ENCODE peak calls at places on chromosomes 11 and 22, in six cellular contexts. One of them, this sample, is unnamed.

GRCh38 chr11:112518371-112518770 is 257.7 kb upstream of the PLET1 start:
- DNase-seq in GM23338: no peak
- DNase-seq in neural progenitor cell: no peak
- DNase-seq in fibroblast of lung: no peak
- DNase-seq in endothelial cell of umbilical vein: no peak
- DNase-seq in K562: no peak
- DNase-seq in this sample: no peak

GRCh38 chr11:117833401-117833891 is 8.9 kb upstream of the FXYD2 start:
- DNase-seq in GM23338: no peak
- DNase-seq in neural progenitor cell: no peak
- DNase-seq in fibroblast of lung: no peak
- DNase-seq in endothelial cell of umbilical vein: no peak
- DNase-seq in K562: no peak
- DNase-seq in this sample: no peak

GRCh38 chr11:29518389-29519174 is 498.2 kb downstream of the KCNA4 start:
- DNase-seq in GM23338: peak; percentile 67
- DNase-seq in neural progenitor cell: peak; percentile 4
- DNase-seq in fibroblast of lung: no peak
- DNase-seq in endothelial cell of umbilical vein: no peak
- DNase-seq in K562: no peak
- DNase-seq in this sample: peak; percentile 86

GRCh38 chr22:47598864-47599263 is 836.4 kb downstream of the TBC1D22A start:
- DNase-seq in GM23338: no peak
- DNase-seq in neural progenitor cell: no peak
- DNase-seq in fibroblast of lung: no peak
- DNase-seq in endothelial cell of umbilical vein: no peak
- DNase-seq in K562: no peak
- DNase-seq in this sample: no peak

GRCh38 chr11:85685131-85685819 is 720 bp downstream of the CCDC89 start:
- DNase-seq in GM23338: no peak
- DNase-seq in neural progenitor cell: no peak
- DNase-seq in fibroblast of lung: peak; percentile 82
- DNase-seq in endothelial cell of umbilical vein: no peak
- DNase-seq in K562: no peak
- DNase-seq in this sample: no peak

GRCh38 chr11:106939157-106939556 is 79.1 kb downstream of the GUCY1A2 start:
- DNase-seq in GM23338: no peak
- DNase-seq in neural progenitor cell: no peak
- DNase-seq in fibroblast of lung: no peak
- DNase-seq in endothelial cell of umbilical vein: no peak
- DNase-seq in K562: no peak
- DNase-seq in this sample: no peak

GRCh38 chr22:19036229-19036522 is 86.0 kb downstream of the DGCR2 start:
- DNase-seq in GM23338: no peak
- DNase-seq in neural progenitor cell: no peak
- DNase-seq in fibroblast of lung: no peak
- DNase-seq in endothelial cell of umbilical vein: no peak
- DNase-seq in K562: no peak
- DNase-seq in this sample: no peak

GRCh38 chr11:107751082-107751481 is 39.2 kb upstream of the SLN start:
- DNase-seq in GM23338: no peak
- DNase-seq in neural progenitor cell: no peak
- DNase-seq in fibroblast of lung: no peak
- DNase-seq in endothelial cell of umbilical vein: no peak
- DNase-seq in K562: no peak
- DNase-seq in this sample: no peak

GRCh38 chr11:67429722-67430121 is 1.4 kb downstream of the RPS6KB2 start:
- DNase-seq in GM23338: no peak
- DNase-seq in neural progenitor cell: no peak
- DNase-seq in fibroblast of lung: no peak
- DNase-seq in endothelial cell of umbilical vein: no peak
- DNase-seq in K562: no peak
- DNase-seq in this sample: no peak

GRCh38 chr22:21816787-21817496 is 50.5 kb downstream of the MAPK1 start:
- DNase-seq in GM23338: no peak
- DNase-seq in neural progenitor cell: no peak
- DNase-seq in fibroblast of lung: peak; percentile 92
- DNase-seq in endothelial cell of umbilical vein: peak; percentile 95
- DNase-seq in K562: peak; percentile 72
- DNase-seq in this sample: peak; percentile 83

GRCh38 chr11:89612111-89612510 is 98.0 kb upstream of the TRIM77 start:
- DNase-seq in GM23338: no peak
- DNase-seq in neural progenitor cell: no peak
- DNase-seq in fibroblast of lung: no peak
- DNase-seq in endothelial cell of umbilical vein: no peak
- DNase-seq in K562: no peak
- DNase-seq in this sample: peak; percentile 59

GRCh38 chr11:77019976-77020591 is 14.1 kb upstream of the B3GNT6 start:
- DNase-seq in GM23338: no peak
- DNase-seq in neural progenitor cell: no peak
- DNase-seq in fibroblast of lung: peak; percentile 16
- DNase-seq in endothelial cell of umbilical vein: peak; percentile 77
- DNase-seq in K562: no peak
- DNase-seq in this sample: no peak

GRCh38 chr11:46991391-46991790 is 54.8 kb downstream of the CSTPP1 start:
- DNase-seq in GM23338: no peak
- DNase-seq in neural progenitor cell: peak; percentile 17
- DNase-seq in fibroblast of lung: no peak
- DNase-seq in endothelial cell of umbilical vein: no peak
- DNase-seq in K562: no peak
- DNase-seq in this sample: no peak

GRCh38 chr11:119759324-119759723 is 30.3 kb upstream of the NECTIN1 start:
- DNase-seq in GM23338: no peak
- DNase-seq in neural progenitor cell: no peak
- DNase-seq in fibroblast of lung: peak; percentile 43
- DNase-seq in endothelial cell of umbilical vein: no peak
- DNase-seq in K562: peak; percentile 59
- DNase-seq in this sample: no peak

GRCh38 chr11:130769782-130770565 is 146.3 kb downstream of the SNX19 start:
- DNase-seq in GM23338: no peak
- DNase-seq in neural progenitor cell: peak; percentile 38
- DNase-seq in fibroblast of lung: no peak
- DNase-seq in endothelial cell of umbilical vein: no peak
- DNase-seq in K562: no peak
- DNase-seq in this sample: no peak

GRCh38 chr22:47601666-47602065 is 839.2 kb downstream of the TBC1D22A start:
- DNase-seq in GM23338: no peak
- DNase-seq in neural progenitor cell: no peak
- DNase-seq in fibroblast of lung: no peak
- DNase-seq in endothelial cell of umbilical vein: no peak
- DNase-seq in K562: no peak
- DNase-seq in this sample: no peak

GRCh38 chr11:92556435-92556834 is 331.8 kb downstream of the FAT3 start:
- DNase-seq in GM23338: peak; percentile 55
- DNase-seq in neural progenitor cell: peak; percentile 44
- DNase-seq in fibroblast of lung: peak; percentile 55
- DNase-seq in endothelial cell of umbilical vein: no peak
- DNase-seq in K562: no peak
- DNase-seq in this sample: peak; percentile 48

GRCh38 chr11:122642971-122643370 is 12.6 kb upstream of the UBASH3B start:
- DNase-seq in GM23338: no peak
- DNase-seq in neural progenitor cell: no peak
- DNase-seq in fibroblast of lung: no peak
- DNase-seq in endothelial cell of umbilical vein: no peak
- DNase-seq in K562: no peak
- DNase-seq in this sample: no peak

GRCh38 chr22:47270463-47271135 is 508.1 kb downstream of the TBC1D22A start:
- DNase-seq in GM23338: no peak
- DNase-seq in neural progenitor cell: no peak
- DNase-seq in fibroblast of lung: no peak
- DNase-seq in endothelial cell of umbilical vein: no peak
- DNase-seq in K562: peak; percentile 9
- DNase-seq in this sample: peak; percentile 47

GRCh38 chr11:5712507-5712906 is 22.9 kb downstream of the TRIM22 start:
- DNase-seq in GM23338: peak; percentile 31
- DNase-seq in neural progenitor cell: no peak
- DNase-seq in fibroblast of lung: peak; percentile 21
- DNase-seq in endothelial cell of umbilical vein: peak; percentile 28
- DNase-seq in K562: peak; percentile 17
- DNase-seq in this sample: peak; percentile 73

GRCh38 chr22:23274891-23275694 is 94.8 kb downstream of the BCR start:
- DNase-seq in GM23338: no peak
- DNase-seq in neural progenitor cell: no peak
- DNase-seq in fibroblast of lung: no peak
- DNase-seq in endothelial cell of umbilical vein: no peak
- DNase-seq in K562: peak; percentile 70
- DNase-seq in this sample: no peak

GRCh38 chr22:19478466-19479357 is at the start of gene UFD1:
- DNase-seq in GM23338: peak; percentile 92
- DNase-seq in neural progenitor cell: peak; percentile 95
- DNase-seq in fibroblast of lung: peak; percentile 91
- DNase-seq in endothelial cell of umbilical vein: no peak
- DNase-seq in K562: peak; percentile 99
- DNase-seq in this sample: peak; percentile 93

GRCh38 chr11:64914123-64914522 is 2.9 kb downstream of the ATG2A start:
- DNase-seq in GM23338: no peak
- DNase-seq in neural progenitor cell: no peak
- DNase-seq in fibroblast of lung: no peak
- DNase-seq in endothelial cell of umbilical vein: no peak
- DNase-seq in K562: no peak
- DNase-seq in this sample: no peak

GRCh38 chr22:27434898-27435297 is 366.7 kb downstream of the MN1 start:
- DNase-seq in GM23338: no peak
- DNase-seq in neural progenitor cell: no peak
- DNase-seq in fibroblast of lung: no peak
- DNase-seq in endothelial cell of umbilical vein: no peak
- DNase-seq in K562: no peak
- DNase-seq in this sample: no peak

GRCh38 chr11:13031349-13031748 is 22.2 kb downstream of the RASSF10 start:
- DNase-seq in GM23338: no peak
- DNase-seq in neural progenitor cell: no peak
- DNase-seq in fibroblast of lung: no peak
- DNase-seq in endothelial cell of umbilical vein: no peak
- DNase-seq in K562: no peak
- DNase-seq in this sample: no peak

GRCh38 chr11:114068327-114068726 is 8.8 kb downstream of the ZBTB16 start:
- DNase-seq in GM23338: no peak
- DNase-seq in neural progenitor cell: no peak
- DNase-seq in fibroblast of lung: no peak
- DNase-seq in endothelial cell of umbilical vein: no peak
- DNase-seq in K562: no peak
- DNase-seq in this sample: no peak
- H3K4me2 ChIP-seq in GM23338: no peak overlapping the region
- H3K4me2 ChIP-seq in neural progenitor cell: no peak overlapping the region
- H3K4me2 ChIP-seq in fibroblast of lung: no peak overlapping the region
- H3K4me2 ChIP-seq in endothelial cell of umbilical vein: no peak overlapping the region
- H3K4me2 ChIP-seq in K562: no peak overlapping the region
- H3K4me2 ChIP-seq in this sample: no peak overlapping the region

GRCh38 chr11:69641681-69642548 is 959 bp downstream of the CCND1 start:
- DNase-seq in GM23338: no peak
- DNase-seq in neural progenitor cell: peak; percentile 35
- DNase-seq in fibroblast of lung: peak; percentile 44
- DNase-seq in endothelial cell of umbilical vein: peak; percentile 18
- DNase-seq in K562: peak; percentile 45
- DNase-seq in this sample: no peak
- H3K4me3 ChIP-seq in GM23338: peak overlapping the region; percentile 91
- H3K4me3 ChIP-seq in neural progenitor cell: peak overlapping the region; percentile 94
- H3K4me3 ChIP-seq in fibroblast of lung: peak overlapping the region; percentile 98
- H3K4me3 ChIP-seq in endothelial cell of umbilical vein: peak overlapping the region; percentile 61
- H3K4me3 ChIP-seq in K562: peak overlapping the region; percentile 54
- H3K4me3 ChIP-seq in this sample: no peak overlapping the region

GRCh38 chr11:44058275-44058674 is 7.8 kb upstream of the ACCS start:
- DNase-seq in GM23338: no peak
- DNase-seq in neural progenitor cell: no peak
- DNase-seq in fibroblast of lung: no peak
- DNase-seq in endothelial cell of umbilical vein: no peak
- DNase-seq in K562: no peak
- DNase-seq in this sample: no peak

DNA sequence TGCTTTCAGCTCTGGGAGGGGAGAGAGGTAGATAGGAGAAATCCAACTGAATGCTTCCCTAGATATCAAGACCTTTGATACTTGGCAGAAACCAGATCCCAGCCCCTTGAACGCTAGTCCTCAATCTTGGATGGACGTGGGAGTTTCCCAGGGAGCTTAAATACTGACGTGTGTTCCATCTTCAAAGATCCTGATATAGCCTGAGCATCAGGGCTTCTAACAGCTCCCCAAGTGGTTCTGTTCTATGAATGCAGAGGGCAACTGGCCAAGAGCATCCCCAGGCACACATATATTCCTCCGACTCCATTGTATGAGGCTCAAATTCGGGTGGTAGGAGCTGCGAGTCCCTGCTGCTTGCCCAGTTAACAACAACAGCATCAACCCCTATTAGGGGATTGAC is 8.7 kb upstream of the ACCS start:
- DNase-seq in GM23338: no peak
- DNase-seq in neural progenitor cell: no peak
- DNase-seq in fibroblast of lung: no peak
- DNase-seq in endothelial cell of umbilical vein: no peak
- DNase-seq in K562: no peak
- DNase-seq in this sample: no peak
- H3K4me2 ChIP-seq in GM23338: no peak overlapping the region
- H3K4me2 ChIP-seq in neural progenitor cell: no peak overlapping the region
- H3K4me2 ChIP-seq in fibroblast of lung: no peak overlapping the region
- H3K4me2 ChIP-seq in endothelial cell of umbilical vein: no peak overlapping the region
- H3K4me2 ChIP-seq in K562: no peak overlapping the region
- H3K4me2 ChIP-seq in this sample: no peak overlapping the region

GRCh38 chr11:127002669-127003259 is 2.2 kb upstream of the KIRREL3 start:
- DNase-seq in GM23338: no peak
- DNase-seq in neural progenitor cell: peak; percentile 61
- DNase-seq in fibroblast of lung: no peak
- DNase-seq in endothelial cell of umbilical vein: no peak
- DNase-seq in K562: no peak
- DNase-seq in this sample: no peak

GRCh38 chr11:126999366-126999765 is 1.2 kb downstream of the KIRREL3 start:
- DNase-seq in GM23338: no peak
- DNase-seq in neural progenitor cell: no peak
- DNase-seq in fibroblast of lung: no peak
- DNase-seq in endothelial cell of umbilical vein: no peak
- DNase-seq in K562: no peak
- DNase-seq in this sample: no peak

GRCh38 chr11:127000991-127001390 is 421 bp upstream of the KIRREL3 start:
- DNase-seq in GM23338: no peak
- DNase-seq in neural progenitor cell: peak; percentile 34
- DNase-seq in fibroblast of lung: no peak
- DNase-seq in endothelial cell of umbilical vein: no peak
- DNase-seq in K562: no peak
- DNase-seq in this sample: no peak

GRCh38 chr11:126997641-126998040 is 2.9 kb downstream of the KIRREL3 start:
- DNase-seq in GM23338: no peak
- DNase-seq in neural progenitor cell: no peak
- DNase-seq in fibroblast of lung: no peak
- DNase-seq in endothelial cell of umbilical vein: no peak
- DNase-seq in K562: no peak
- DNase-seq in this sample: no peak

DNA sequence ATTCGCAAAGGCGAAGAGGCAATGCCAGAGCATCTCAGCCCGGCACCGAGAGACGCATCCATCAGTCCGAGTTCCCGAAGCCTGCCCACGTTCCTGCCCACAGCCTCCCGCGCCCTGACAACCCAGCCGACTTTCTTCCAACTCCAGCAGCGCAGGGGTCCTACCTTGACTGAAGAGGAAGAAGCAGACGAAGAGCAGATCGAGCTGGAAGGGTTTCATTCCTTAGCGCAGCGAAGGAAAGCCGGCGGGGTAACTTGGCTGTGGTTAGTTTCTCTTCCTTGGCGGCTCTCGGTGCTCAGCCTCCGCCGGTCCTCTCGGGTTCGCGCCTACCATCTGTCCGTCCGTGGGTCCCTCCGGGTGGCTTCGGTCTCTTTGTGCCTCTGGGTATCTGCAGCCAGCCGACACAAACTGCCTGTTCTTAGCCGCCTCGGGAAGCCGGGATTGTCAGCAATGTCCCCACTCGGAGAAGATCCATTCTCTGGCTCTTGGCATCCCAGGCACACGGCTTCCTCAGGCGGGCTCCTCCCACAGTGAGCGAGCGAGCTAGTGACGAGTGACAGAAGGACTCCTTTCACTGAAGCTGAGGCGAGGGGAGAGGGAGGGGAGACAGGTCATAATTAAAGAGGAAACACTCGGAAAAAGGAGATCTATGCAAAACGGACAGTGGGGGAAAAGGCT is at the start of gene KIRREL3:
- DNase-seq in GM23338: peak; percentile 53
- DNase-seq in neural progenitor cell: peak; percentile 72
- DNase-seq in fibroblast of lung: peak; percentile 4
- DNase-seq in endothelial cell of umbilical vein: no peak
- DNase-seq in K562: no peak
- DNase-seq in this sample: no peak
- H3K4me3 ChIP-seq in GM23338: peak within 1 kb of the TSS; percentile 67
- H3K4me3 ChIP-seq in neural progenitor cell: peak within 1 kb of the TSS; percentile 52
- H3K4me3 ChIP-seq in fibroblast of lung: peak within 1 kb of the TSS; percentile 78
- H3K4me3 ChIP-seq in endothelial cell of umbilical vein: no peak within 1 kb of the TSS
- H3K4me3 ChIP-seq in K562: no peak within 1 kb of the TSS
- H3K4me3 ChIP-seq in this sample: no peak within 1 kb of the TSS